ENCODE peak calls at places on chromosomes 3 and 15, in nine cellular contexts. B is HL-60; C is endodermal cell; Z is transverse colon; U is GM23248; L is CD8-positive, alpha-beta memory T cell; G is GM12865; F is hepatocyte; Q is heart right ventricle. S is an unnamed sample.

GRCh38 chr3:195123196-195123805 is 147.7 kb downstream of the XXYLT1 start:
- DNase-seq in B (no peak), C (peak; percentile 76), Z (no peak), U (peak; percentile 60), L (no peak), G (no peak), F (no peak), Q (no peak), S (no peak)

GRCh38 chr3:143465638-143466037 is 346.1 kb downstream of the CHST2 start:
- DNase-seq in B (no peak), C (no peak), Z (no peak), U (no peak), L (no peak), G (no peak), F (no peak), Q (no peak), S (peak; percentile 46)

GRCh38 chr3:127709320-127710060 is 36.7 kb downstream of the ABTB1 start:
- DNase-seq in B (no peak), C (peak; percentile 22), Z (peak; percentile 3), U (peak; percentile 28), L (no peak), G (no peak), F (no peak), Q (no peak), S (no peak)

GRCh38 chr15:90201944-90202375 is 830 bp downstream of the SEMA4B start:
- DNase-seq in B (no peak), C (peak; percentile 71), Z (no peak), U (peak; percentile 27), L (no peak), G (no peak), F (no peak), Q (no peak), S (no peak)

GRCh38 chr3:138867996-138868395 is 33.3 kb upstream of the PIK3CB start:
- DNase-seq in B (no peak), C (no peak), Z (no peak), U (no peak), L (no peak), G (no peak), F (no peak), Q (no peak), S (no peak)

GRCh38 chr15:89533861-89534544 is 37.6 kb upstream of the RHCG start:
- DNase-seq in B (no peak), C (no peak), Z (no peak), U (peak; percentile 23), L (no peak), G (no peak), F (no peak), Q (no peak), S (no peak)

GRCh38 chr3:45210308-45211038 is 15.6 kb downstream of the TMEM158 start:
- DNase-seq in B (peak; percentile 62), C (peak; percentile 93), Z (peak; percentile 90), U (peak; percentile 93), L (peak; percentile 73), G (peak; percentile 78), F (peak; percentile 91), Q (peak; percentile 75), S (peak; percentile 92)

GRCh38 chr3:29922990-29923746 is 642.3 kb downstream of the RBMS3 start:
- DNase-seq in B (no peak), C (no peak), Z (peak; percentile 7), U (peak; percentile 75), L (no peak), G (no peak), F (peak; percentile 18), Q (peak; percentile 30), S (peak; percentile 94)

GRCh38 chr15:88120021-88120420 is 136.5 kb downstream of the NTRK3 start:
- DNase-seq in B (no peak), C (no peak), Z (no peak), U (no peak), L (no peak), G (no peak), F (no peak), Q (no peak), S (no peak)

GRCh38 chr3:111676177-111677021 is 81.3 kb upstream of the ZBED2 start:
- DNase-seq in B (no peak), C (no peak), Z (peak; percentile 81), U (peak; percentile 42), L (no peak), G (peak; percentile 23), F (peak; percentile 61), Q (no peak), S (peak; percentile 99)
- H3K4me3 ChIP-seq in B (no peak overlapping the region), C (no peak overlapping the region), Z (no peak overlapping the region), U (no peak overlapping the region), L (peak overlapping the region; percentile 67), G (peak overlapping the region; percentile 24), F (no peak overlapping the region), Q (no peak overlapping the region), S (no peak overlapping the region)

GRCh38 chr15:76347507-76348055 is 11.0 kb downstream of the ISL2 start:
- DNase-seq in B (no peak), C (no peak), Z (no peak), U (no peak), L (no peak), G (no peak), F (peak; percentile 17), Q (no peak), S (no peak)
- H3K4me3 ChIP-seq in B (no peak overlapping the region), C (peak overlapping the region; percentile 78), Z (peak overlapping the region; percentile 52), U (no peak overlapping the region), L (no peak overlapping the region), G (no peak overlapping the region), F (peak overlapping the region; percentile 62), Q (no peak overlapping the region), S (no peak overlapping the region)

DNA sequence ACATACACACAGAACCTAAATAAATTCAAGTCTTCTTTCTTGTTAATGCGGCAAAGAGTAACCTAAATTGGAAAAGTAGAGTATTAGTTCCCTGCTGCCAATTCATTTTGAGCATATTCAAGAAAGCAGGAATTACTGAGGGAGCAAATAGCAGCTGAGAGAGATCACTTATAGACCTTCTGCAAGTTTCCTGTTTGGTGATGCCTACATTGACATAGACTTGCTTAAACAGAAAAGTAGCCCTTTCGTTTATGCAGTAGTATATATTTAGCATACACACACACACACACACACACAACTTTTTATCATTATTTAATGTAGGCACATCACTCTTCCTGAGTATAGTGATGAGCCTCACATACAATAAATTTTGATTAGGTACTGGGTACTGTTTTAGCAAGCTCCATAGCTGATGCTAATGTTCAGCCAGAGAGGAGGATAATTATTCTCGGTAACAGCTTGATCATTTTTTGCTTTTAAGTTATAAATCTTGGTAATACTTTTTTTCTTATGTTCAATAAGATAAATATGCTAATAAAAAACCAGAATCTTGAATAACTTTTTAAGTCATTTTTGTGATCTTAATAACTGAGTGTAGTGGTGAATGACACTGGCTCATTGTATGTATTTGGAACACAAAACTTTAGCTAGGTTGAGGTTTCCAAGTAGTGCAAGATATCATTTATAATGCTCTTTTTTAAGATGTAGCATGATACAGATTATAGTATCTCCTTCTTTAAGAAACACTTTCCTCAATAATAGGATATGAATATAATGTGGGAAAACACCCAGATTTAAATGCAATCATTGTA is 174.7 kb downstream of the MBNL1 start:
- DNase-seq in B (no peak), C (no peak), Z (no peak), U (no peak), L (no peak), G (peak; percentile 37), F (no peak), Q (no peak), S (no peak)
- H3K4me3 ChIP-seq in B (no peak overlapping the region), C (no peak overlapping the region), Z (no peak overlapping the region), U (no peak overlapping the region), L (no peak overlapping the region), G (no peak overlapping the region), F (no peak overlapping the region), Q (no peak overlapping the region), S (no peak overlapping the region)

DNA sequence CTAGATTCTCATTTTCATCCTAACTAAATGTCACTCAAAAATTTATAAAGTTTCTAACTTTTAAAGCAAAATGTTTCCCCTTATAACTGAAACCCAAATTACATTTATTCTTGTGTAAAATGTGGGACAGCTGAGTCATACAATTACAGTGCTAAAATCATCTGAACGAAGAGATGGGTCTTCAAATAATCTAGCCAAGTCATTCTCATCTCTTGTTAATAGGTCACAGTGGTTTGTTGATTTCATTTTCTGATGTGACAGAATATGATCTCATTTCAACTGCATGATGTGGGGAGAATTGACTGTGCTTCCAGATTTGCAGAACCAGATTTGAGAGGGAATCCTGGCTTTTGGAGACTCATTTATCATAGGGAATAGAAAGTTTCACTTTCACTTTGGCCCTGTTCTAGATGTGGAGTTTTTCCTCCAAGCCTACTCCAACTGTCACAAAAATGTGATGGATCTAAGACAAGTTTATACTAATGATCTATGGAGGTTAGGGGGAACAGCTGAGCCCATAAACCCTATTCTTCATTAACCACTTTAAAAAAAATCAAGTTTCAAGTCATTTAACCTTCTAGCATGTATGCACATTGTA is 685.0 kb downstream of the PDCD6IP start:
- DNase-seq in B (no peak), C (no peak), Z (no peak), U (no peak), L (no peak), G (no peak), F (no peak), Q (no peak), S (no peak)
- H3K4me3 ChIP-seq in B (no peak overlapping the region), C (no peak overlapping the region), Z (no peak overlapping the region), U (no peak overlapping the region), L (peak overlapping the region; percentile 16), G (no peak overlapping the region), F (no peak overlapping the region), Q (no peak overlapping the region), S (no peak overlapping the region)

GRCh38 chr15:66294932-66295235 is 1.5 kb downstream of the DIS3L start:
- DNase-seq in B (no peak), C (no peak), Z (no peak), U (peak; percentile 60), L (no peak), G (no peak), F (peak; percentile 31), Q (no peak), S (peak; percentile 23)
- H3K4me3 ChIP-seq in B (peak overlapping the region; percentile 54), C (peak overlapping the region; percentile 82), Z (no peak overlapping the region), U (peak overlapping the region; percentile 78), L (peak overlapping the region; percentile 67), G (peak overlapping the region; percentile 69), F (no peak overlapping the region), Q (no peak overlapping the region), S (no peak overlapping the region)

S was measured in epithelial cell of esophagus.